ENCODE peak calls at places on chromosome 20, in seven cellular contexts. T is CD8-positive, alpha-beta T cell; U is neural crest cell; Y is esophagus muscularis mucosa; P is mesothelial cell of epicardium; Z is cardiac fibroblast; D is psoas muscle. J is an unnamed sample.

GRCh38 chr20:57695012-57695411 is 14.8 kb downstream of the PMEPA1 start:
- DNase-seq in Z (no peak), D (no peak), T (no peak), P (no peak), U (no peak), Y (no peak), J (no peak)

GRCh38 chr20:62198496-62198895 is 15.7 kb downstream of the MTG2 start:
- DNase-seq in Z (no peak), P (no peak), T (no peak), U (no peak), Y (no peak), D (no peak), J (no peak)

GRCh38 chr20:48536206-48536605 is 291.6 kb downstream of the PREX1 start:
- DNase-seq in Z (no peak), Y (no peak), T (no peak), U (no peak), P (no peak), D (no peak), J (no peak)

GRCh38 chr20:58239216-58239615 is 10.8 kb upstream of the ANKRD60 start:
- DNase-seq in D (no peak), Y (no peak), P (no peak), U (no peak), T (no peak), Z (no peak), J (no peak)

GRCh38 chr20:62244644-62245108 is 6.4 kb downstream of the OSBPL2 start:
- DNase-seq in U (no peak), Y (no peak), Z (no peak), P (no peak), T (no peak), D (no peak), J (no peak)

GRCh38 chr20:51545515-51545914 is 3.0 kb upstream of the NFATC2 start:
- DNase-seq in Y (no peak), P (no peak), T (no peak), U (no peak), Z (no peak), D (no peak), J (no peak)

GRCh38 chr20:55538261-55538908 is 466.9 kb downstream of the CBLN4 start:
- DNase-seq in Z (no peak), T (no peak), Y (no peak), D (no peak), P (no peak), U (no peak), J (no peak)

GRCh38 chr20:25299801-25300200 is 51.9 kb downstream of the PYGB start:
- DNase-seq in D (no peak), P (no peak), Y (no peak), U (no peak), T (no peak), Z (no peak), J (no peak)

GRCh38 chr20:25196701-25197120 is 1.2 kb downstream of the ENTPD6 start:
- DNase-seq in P (no peak), Z (no peak), Y (no peak), D (no peak), U (no peak), T (no peak), J (peak)

GRCh38 chr20:50415516-50416268 is 94.5 kb upstream of the PTPN1 start:
- DNase-seq in Z (peak), Y (peak), T (no peak), U (no peak), P (no peak), D (peak), J (no peak)

GRCh38 chr20:219290-220115 is 7.6 kb upstream of the DEFB129 start:
- DNase-seq in Y (no peak), Z (peak), D (no peak), P (no peak), U (no peak), T (no peak), J (no peak)

GRCh38 chr20:4671015-4671414 is 50.7 kb upstream of the PRND start:
- DNase-seq in D (no peak), U (no peak), Z (no peak), Y (no peak), P (no peak), T (no peak), J (no peak)

GRCh38 chr20:47801759-47802158 is 16.5 kb upstream of the SULF2 start:
- DNase-seq in T (no peak), Y (no peak), P (no peak), U (no peak), D (no peak), Z (no peak), J (no peak)

GRCh38 chr20:24016560-24016959 is 28.0 kb upstream of the GGTLC1 start:
- DNase-seq in T (no peak), D (no peak), U (no peak), P (no peak), Z (no peak), Y (no peak), J (no peak)

GRCh38 chr20:870758-871157 is 37.2 kb downstream of the FAM110A start:
- DNase-seq in D (no peak), P (no peak), U (no peak), T (no peak), Y (no peak), Z (no peak), J (no peak)

GRCh38 chr20:34090645-34091044 is 21.4 kb downstream of the EIF2S2 start:
- DNase-seq in T (no peak), Z (no peak), U (no peak), P (no peak), Y (no peak), D (no peak), J (no peak)

GRCh38 chr20:58306421-58307261 is 2.9 kb upstream of the RAB22A start:
- DNase-seq in T (peak), P (no peak), U (no peak), Y (no peak), D (no peak), Z (peak), J (peak)

GRCh38 chr20:52294106-52294628 is 102.6 kb upstream of the ZFP64 start:
- DNase-seq in P (no peak), T (no peak), Z (no peak), Y (no peak), D (no peak), U (no peak), J (no peak)

GRCh38 chr20:10595230-10595629 is 78.6 kb downstream of the JAG1 start:
- DNase-seq in Z (no peak), Y (no peak), U (no peak), T (no peak), P (no peak), D (no peak), J (no peak)

GRCh38 chr20:63290677-63291472 is 2.1 kb upstream of the COL20A1 start:
- DNase-seq in D (peak), U (peak), P (peak), Y (no peak), Z (peak), T (peak), J (peak)

GRCh38 chr20:53712212-53712977 is 118.8 kb upstream of the ZNF217 start:
- DNase-seq in P (no peak), T (no peak), Z (no peak), U (no peak), Y (no peak), D (no peak), J (no peak)

GRCh38 chr20:63402178-63402859 is 41.2 kb upstream of the CHRNA4 start:
- DNase-seq in D (no peak), U (no peak), P (no peak), Z (no peak), Y (no peak), T (no peak), J (no peak)

GRCh38 chr20:8757146-8757545 is 311.7 kb upstream of the PLCB4 start:
- DNase-seq in D (no peak), P (no peak), T (no peak), U (no peak), Z (peak), Y (no peak), J (no peak)

GRCh38 chr20:33465536-33466302 is 22.2 kb upstream of the SNTA1 start:
- DNase-seq in Y (no peak), Z (no peak), T (no peak), P (no peak), U (peak), D (no peak), J (no peak)

GRCh38 chr20:6764619-6765018 is 2.9 kb upstream of the BMP2 start:
- DNase-seq in Y (no peak), T (no peak), Z (no peak), D (no peak), U (no peak), P (no peak), J (no peak)

GRCh38 chr20:33444797-33445560 is 1.4 kb upstream of the SNTA1 start:
- DNase-seq in Z (peak), T (no peak), D (peak), P (no peak), Y (no peak), U (no peak), J (no peak)

GRCh38 chr20:60804240-60804917 is 447.7 kb upstream of the CDH4 start:
- DNase-seq in P (no peak), U (no peak), D (no peak), T (no peak), Z (no peak), Y (no peak), J (no peak)

GRCh38 chr20:33670715-33671499 is 3.3 kb downstream of the NECAB3 start:
- DNase-seq in P (no peak), U (no peak), Z (no peak), T (no peak), Y (no peak), D (no peak), J (no peak)

GRCh38 chr20:58313366-58313765 is 3.9 kb downstream of the RAB22A start:
- DNase-seq in Z (no peak), T (no peak), U (no peak), Y (no peak), P (no peak), D (no peak), J (no peak)

GRCh38 chr20:44736170-44737021 is 9.3 kb upstream of the KCNK15 start:
- DNase-seq in T (no peak), P (no peak), Y (no peak), D (no peak), U (peak), Z (peak), J (no peak)

GRCh38 chr20:50721881-50722281 is 9.5 kb upstream of the PARD6B start:
- DNase-seq in Z (peak), P (no peak), T (no peak), U (no peak), D (peak), Y (no peak), J (no peak)

GRCh38 chr20:37095108-37095608 is 639 bp downstream of the RBL1 start:
- DNase-seq in P (no peak), Z (peak), Y (no peak), T (peak), U (no peak), D (no peak), J (peak)

GRCh38 chr20:52150440-52151258 is 40.9 kb downstream of the ZFP64 start:
- DNase-seq in Y (no peak), Z (peak), T (no peak), D (no peak), U (peak), P (no peak), J (peak)

GRCh38 chr20:56322661-56323060 is 36.1 kb upstream of the FAM210B start:
- DNase-seq in T (no peak), Z (no peak), P (no peak), D (no peak), Y (no peak), U (no peak), J (no peak)

GRCh38 chr20:50308513-50309279 is 118.1 kb downstream of the CEBPB start:
- DNase-seq in P (peak), U (no peak), Z (peak), T (no peak), Y (peak), D (peak), J (no peak)

GRCh38 chr20:54084727-54085368 is 14.5 kb upstream of the BCAS1 start:
- DNase-seq in P (no peak), Y (no peak), T (no peak), U (no peak), Z (no peak), D (no peak), J (no peak)

GRCh38 chr20:40085513-40085912 is 603.5 kb downstream of the MAFB start:
- DNase-seq in T (no peak), Y (no peak), D (no peak), U (no peak), P (no peak), Z (no peak), J (no peak)

GRCh38 chr20:40087496-40087895 is 601.5 kb downstream of the MAFB start:
- DNase-seq in D (no peak), T (no peak), U (no peak), P (no peak), Z (no peak), Y (no peak), J (no peak)

DNA sequence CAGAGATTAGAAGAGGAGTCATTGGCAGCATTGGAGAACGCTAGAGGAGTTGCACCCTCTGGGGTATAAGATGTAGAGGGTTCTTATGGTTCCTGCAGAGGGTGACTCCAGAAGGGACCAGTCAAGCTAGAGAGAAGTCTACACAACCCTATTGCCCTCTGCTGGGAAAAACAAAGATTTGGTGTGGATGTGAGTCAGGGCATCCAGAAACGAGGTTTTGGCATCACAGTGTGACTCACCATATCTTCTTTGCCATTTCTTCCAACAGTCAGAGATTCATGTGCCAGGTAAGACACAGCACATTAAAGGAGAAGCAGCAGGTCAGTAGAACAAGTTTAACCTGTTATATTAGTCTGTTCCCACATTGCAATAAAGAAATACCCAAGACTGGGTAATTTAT is 598.8 kb downstream of the MAFB start:
- DNase-seq in Y (no peak), Z (no peak), P (no peak), T (no peak), U (no peak), D (no peak), J (no peak)
- TF ChIP-seq CTCF in Y (no peak), Z (no peak), P (no peak), T (no peak), U (no peak), D (no peak), J (no peak)

DNA sequence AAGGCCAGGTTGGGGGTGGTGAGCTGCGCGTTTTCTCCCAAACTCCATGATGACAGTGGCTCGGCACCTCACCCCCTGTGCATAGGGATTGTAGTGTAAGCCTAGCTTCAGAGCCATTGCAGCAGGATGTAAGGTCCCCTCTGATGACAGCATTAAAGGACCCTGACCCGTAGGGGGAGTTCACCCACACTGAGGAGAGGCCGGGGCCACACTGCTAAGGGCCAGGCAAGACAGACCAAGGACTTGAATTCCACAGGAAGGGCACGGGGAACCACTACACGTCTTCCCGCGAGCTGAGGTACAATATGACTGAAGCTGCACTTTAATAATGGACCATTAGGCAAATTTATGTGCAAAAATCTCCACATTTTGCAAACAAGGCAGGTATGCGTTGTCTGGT is 112.0 kb downstream of the FOXA2 start:
- DNase-seq in Z (no peak), Y (no peak), T (no peak), U (no peak), P (no peak), D (no peak), J (no peak)
- TF ChIP-seq CTCF in Z (no peak), Y (no peak), T (no peak), U (no peak), P (no peak), D (no peak), J (no peak)

GRCh38 chr20:21027569-21027968 is 78.6 kb downstream of the LINC00237 start:
- DNase-seq in D (no peak), T (no peak), Y (no peak), U (peak), P (no peak), Z (peak), J (no peak)
- TF ChIP-seq CTCF in D (no peak), T (no peak), Y (no peak), U (peak), P (peak), Z (no peak), J (no peak)

DNA sequence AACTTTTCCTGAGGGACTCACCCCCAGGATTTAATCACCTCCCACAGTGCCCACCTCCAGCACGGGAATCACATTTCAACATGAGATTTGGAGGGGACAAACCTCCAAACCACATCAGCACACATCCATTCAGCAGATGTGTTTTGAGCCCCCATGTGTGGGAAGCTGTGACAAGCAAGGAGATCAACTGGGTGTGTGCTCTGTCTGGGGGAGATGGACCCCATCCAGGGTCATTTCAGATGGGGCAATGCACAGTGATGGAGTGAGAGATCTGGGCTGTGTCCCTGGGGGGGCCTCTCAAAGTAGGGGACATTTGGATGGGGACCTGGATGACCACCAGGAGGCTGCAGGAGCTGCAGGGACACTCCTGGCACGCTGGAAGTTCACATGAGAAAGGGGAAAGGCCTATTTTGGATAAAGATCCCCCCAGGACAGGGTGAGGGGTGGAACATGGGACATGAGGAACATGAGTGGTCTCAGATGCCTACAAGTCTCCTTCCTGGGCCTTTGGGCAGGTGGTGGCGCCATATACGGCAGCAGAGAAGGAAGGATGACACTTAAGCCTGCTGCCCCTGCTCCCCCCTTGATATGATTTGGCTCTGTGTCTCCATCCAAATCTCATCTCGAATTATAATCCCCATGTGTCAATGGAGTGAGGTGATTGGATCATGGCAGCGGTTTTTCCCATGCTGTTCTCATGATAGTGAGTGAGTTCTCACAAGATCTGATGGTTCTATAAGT is 49.6 kb downstream of the SLC2A10 start:
- DNase-seq in T (no peak), P (no peak), D (no peak), Y (no peak), Z (no peak), U (no peak), J (no peak)
- TF ChIP-seq CTCF in T (no peak), P (no peak), D (no peak), Y (no peak), Z (no peak), U (no peak), J (no peak)

DNA sequence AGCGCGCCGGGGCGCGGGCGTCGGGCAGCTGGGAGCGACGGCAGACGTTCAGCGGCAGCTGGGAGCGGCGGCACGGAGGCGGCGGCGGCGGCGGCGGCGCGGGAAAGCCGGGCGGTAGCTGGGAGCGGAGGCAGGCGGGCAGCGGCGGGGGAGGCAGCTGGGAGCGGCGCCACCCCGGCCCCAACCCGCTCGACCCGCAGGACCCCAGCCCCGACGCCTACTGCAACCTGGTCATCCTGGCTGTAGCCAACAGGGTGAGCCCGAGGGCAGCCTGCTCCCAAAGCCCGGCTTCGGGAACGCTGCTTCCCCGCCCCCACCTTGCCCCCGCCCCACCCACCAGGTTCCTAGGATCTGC is 8.9 kb downstream of the CCM2L start:
- DNase-seq in T (no peak), Y (no peak), U (peak), P (no peak), D (no peak), Z (no peak), J (no peak)
- TF ChIP-seq CTCF in T (no peak), Y (no peak), U (peak), P (no peak), D (no peak), Z (no peak), J (no peak)

GRCh38 chr20:35523298-35523888 is 6.1 kb downstream of the C20orf173 start:
- DNase-seq in P (no peak), Z (peak), D (no peak), Y (no peak), T (no peak), U (peak), J (peak)
- TF ChIP-seq CTCF in P (no peak), Z (peak), D (peak), Y (no peak), T (no peak), U (peak), J (peak)

DNA sequence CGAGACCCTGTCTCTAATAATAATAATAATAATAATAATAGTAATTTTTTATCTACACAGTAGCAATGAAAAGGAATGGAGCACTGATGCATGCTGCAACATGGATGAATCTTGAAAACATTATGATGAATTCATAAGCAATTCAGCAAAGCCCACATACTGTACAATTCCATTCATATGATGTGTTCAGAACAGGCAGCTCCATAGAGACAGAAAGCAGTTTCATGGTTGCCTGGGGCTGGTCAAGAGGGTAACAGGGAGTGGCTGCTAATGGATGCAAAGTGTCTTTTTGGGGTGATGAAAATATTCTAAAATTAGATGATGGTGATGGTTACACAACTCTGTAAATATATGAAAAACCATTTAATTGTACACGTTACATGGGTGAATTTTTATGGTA is 43.6 kb downstream of the SLC24A3 start:
- DNase-seq in T (no peak), Z (peak), U (no peak), P (no peak), Y (no peak), D (no peak), J (no peak)
- TF ChIP-seq CTCF in T (no peak), Z (no peak), U (no peak), P (no peak), Y (no peak), D (no peak), J (no peak)

GRCh38 chr20:42688576-42688975 is 501.1 kb downstream of the PTPRT start:
- DNase-seq in P (no peak), U (no peak), T (no peak), D (no peak), Z (no peak), Y (no peak), J (no peak)
- TF ChIP-seq CTCF in P (no peak), U (no peak), T (no peak), D (no peak), Z (no peak), Y (no peak), J (no peak)

J was measured in GM10248.